ENCODE peak calls at places on chromosomes 1 and 21, in nine cellular contexts. B is ovary, D is hepatic stellate cell, Y is aorta, A is NCI-H1694 treated with DMSO at 0.1 percent for 48 hours, K is NCI-H2029 treated with DMSO at 0.1 percent for 48 hours, U is non-pigmented ciliary epithelial cell, N is GM23248, R is caudate nucleus. L is an unnamed sample.

GRCh38 chr1:33563702-33564101 is 91.3 kb downstream of the ZSCAN20 start:
- DNase-seq in A (no peak), Y (no peak), R (no peak), D (no peak), N (no peak), U (no peak), B (no peak), K (peak; percentile 68), L (no peak)

GRCh38 chr21:20999567-21000169 is 1.5 kb downstream of the NCAM2 start:
- DNase-seq in A (peak; percentile 41), B (no peak), Y (no peak), N (peak; percentile 50), D (peak; percentile 32), U (no peak), R (peak; percentile 62), K (no peak), L (no peak)

GRCh38 chr1:33970148-33970825 is 106.4 kb downstream of the HMGB4 start:
- DNase-seq in B (no peak), Y (no peak), A (no peak), R (no peak), K (no peak), U (no peak), D (no peak), N (no peak), L (no peak)

GRCh38 chr1:31583995-31584868 is 7.9 kb downstream of the TINAGL1 start:
- DNase-seq in K (peak; percentile 19), D (peak; percentile 83), R (no peak), N (no peak), U (no peak), Y (peak; percentile 95), A (no peak), B (peak; percentile 96), L (no peak)

GRCh38 chr1:20380616-20381035 is 90.0 kb downstream of the VWA5B1 start:
- DNase-seq in K (no peak), D (no peak), U (peak; percentile 32), B (no peak), R (peak; percentile 22), N (peak; percentile 93), Y (no peak), A (no peak), L (peak; percentile 34)

GRCh38 chr1:208203127-208203847 is 40.9 kb downstream of the PLXNA2 start:
- DNase-seq in N (peak; percentile 92), Y (no peak), U (no peak), B (no peak), R (peak; percentile 44), D (no peak), K (peak; percentile 81), A (peak; percentile 72), L (no peak)

GRCh38 chr21:45035477-45035848 is 38.9 kb upstream of the ADARB1 start:
- DNase-seq in U (no peak), D (no peak), Y (peak; percentile 31), N (no peak), B (no peak), A (no peak), R (no peak), K (no peak), L (no peak)

GRCh38 chr21:45970674-45971486 is 10.7 kb upstream of the COL6A1 start:
- DNase-seq in N (peak; percentile 69), U (no peak), Y (peak; percentile 83), K (no peak), D (peak; percentile 84), B (peak; percentile 74), R (no peak), A (no peak), L (no peak)

GRCh38 chr1:207826557-207827487 is 75.0 kb downstream of the CD46 start:
- DNase-seq in N (no peak), R (no peak), A (no peak), U (no peak), D (no peak), B (peak; percentile 78), K (peak; percentile 45), Y (no peak), L (no peak)

GRCh38 chr1:110033421-110033820 is 1.0 kb upstream of the STRIP1 start:
- DNase-seq in K (no peak), B (no peak), U (no peak), Y (no peak), A (no peak), R (no peak), N (no peak), D (no peak), L (no peak)

L was measured in HS-27A.